ENCODE peak calls at places on chromosome 11, in five cellular contexts. F is HCT116; S is A673; H is esophagus squamous epithelium; L is CD4-positive, CD25-positive, alpha-beta regulatory T cell. N is an unnamed sample. For H3K4me1, the result is how much of the 10 kb centered on the place peaks cover.

GRCh38 chr11:65643971-65644370 is 6.1 kb downstream of the SIPA1 start:
- DNase-seq in L (no peak), F (no peak), S (no peak), H (no peak), N (no peak)

GRCh38 chr11:77127969-77128691 is at the start of gene MYO7A:
- DNase-seq in F (no peak), L (no peak), H (no peak), S (no peak), N (no peak)

GRCh38 chr11:79860336-79860735 is 419.5 kb upstream of the TENM4 start:
- DNase-seq in L (no peak), H (no peak), F (no peak), S (no peak), N (no peak)

GRCh38 chr11:69941546-69942332 is 122.5 kb upstream of the FGF3 start:
- DNase-seq in H (no peak), S (no peak), L (no peak), F (no peak), N (no peak)

GRCh38 chr11:131893988-131894387 is 523.6 kb downstream of the NTM start:
- DNase-seq in L (no peak), F (no peak), S (no peak), H (no peak), N (no peak)

GRCh38 chr11:130582176-130582575 is 133.7 kb downstream of the ADAMTS15 start:
- DNase-seq in H (no peak), L (no peak), S (no peak), F (no peak), N (no peak)

GRCh38 chr11:108501396-108501795 is 3.2 kb upstream of the POGLUT3 start:
- DNase-seq in S (no peak), H (no peak), L (no peak), F (no peak), N (no peak)

GRCh38 chr11:12279672-12280108 is 97.7 kb upstream of the PARVA start:
- DNase-seq in H (no peak), L (no peak), S (no peak), F (no peak), N (no peak)

GRCh38 chr11:32232516-32232915 is 141.6 kb downstream of the RCN1 start:
- DNase-seq in S (no peak), L (no peak), F (no peak), H (no peak), N (no peak)

GRCh38 chr11:2515401-2516275 is 70.8 kb downstream of the KCNQ1 start:
- DNase-seq in F (no peak), H (no peak), S (no peak), L (no peak), N (no peak)

GRCh38 chr11:35800970-35801953 is 138.7 kb downstream of the TRIM44 start:
- DNase-seq in S (no peak), H (no peak), L (no peak), F (no peak), N (no peak)

GRCh38 chr11:87473174-87473573 is 435.4 kb downstream of the TMEM135 start:
- DNase-seq in H (no peak), F (no peak), L (no peak), S (peak), N (no peak)

GRCh38 chr11:108958446-108959123 is 293.7 kb downstream of the DDX10 start:
- DNase-seq in S (no peak), F (no peak), L (no peak), H (no peak), N (no peak)

GRCh38 chr11:105297463-105297862 is 157.9 kb upstream of the CARD18 start:
- DNase-seq in H (no peak), S (peak), F (no peak), L (no peak), N (no peak)

GRCh38 chr11:56577621-56578020 is at the start of gene OR5M10:
- DNase-seq in L (no peak), H (no peak), F (no peak), S (no peak), N (no peak)

GRCh38 chr11:97617031-97617430 is 1227.2 kb downstream of the JRKL start:
- DNase-seq in S (no peak), L (no peak), H (no peak), F (no peak), N (no peak)

GRCh38 chr11:36657610-36658225 is 59.7 kb upstream of the RAG2 start:
- DNase-seq in F (no peak), H (no peak), L (no peak), S (peak), N (no peak)

GRCh38 chr11:110345756-110346155 is 49.3 kb upstream of the RDX start:
- DNase-seq in H (no peak), S (no peak), L (no peak), F (no peak), N (no peak)

GRCh38 chr11:77141034-77141433 is 13.0 kb downstream of the MYO7A start:
- DNase-seq in S (no peak), L (no peak), H (no peak), F (no peak), N (no peak)

GRCh38 chr11:2974272-2974671 is 17.9 kb downstream of the NAP1L4 start:
- DNase-seq in L (no peak), F (no peak), S (no peak), H (no peak), N (no peak)

GRCh38 chr11:131694526-131695424 is 324.4 kb downstream of the NTM start:
- DNase-seq in H (no peak), S (peak), F (peak), L (peak), N (peak)

GRCh38 chr11:111388842-111389241 is 9.8 kb upstream of the POU2AF1 start:
- DNase-seq in S (no peak), L (no peak), F (no peak), H (no peak), N (peak)

GRCh38 chr11:122226810-122227379 is 110.9 kb upstream of the BLID start:
- DNase-seq in L (no peak), F (no peak), S (no peak), H (no peak), N (no peak)

GRCh38 chr11:118006153-118006534 is 19.9 kb downstream of the IL10RA start:
- DNase-seq in L (no peak), S (no peak), H (no peak), F (no peak), N (no peak)
- H3K4me1 ChIP-seq in L (half or more), S (under half), H (under half), F (under half), N (under half)

GRCh38 chr11:134033276-134033675 is 35.6 kb upstream of the JAM3 start:
- DNase-seq in H (no peak), F (no peak), L (no peak), S (no peak), N (no peak)

GRCh38 chr11:134032501-134033091 is 36.3 kb upstream of the JAM3 start:
- DNase-seq in F (no peak), S (peak), H (no peak), L (no peak), N (no peak)

GRCh38 chr11:134032031-134032430 is 36.8 kb upstream of the JAM3 start:
- DNase-seq in H (no peak), S (no peak), F (no peak), L (no peak), N (no peak)

GRCh38 chr11:134028368-134028920 is 40.4 kb upstream of the JAM3 start:
- DNase-seq in H (no peak), F (no peak), L (no peak), S (no peak), N (no peak)

GRCh38 chr11:134030853-134031252 is 38.0 kb upstream of the JAM3 start:
- DNase-seq in F (no peak), S (no peak), H (no peak), L (no peak), N (no peak)
- H3K4me1 ChIP-seq in F (under half), S (under half), H (under half), L (half or more), N (under half)

GRCh38 chr11:96394773-96395172 is 5.0 kb downstream of the JRKL start:
- DNase-seq in L (no peak), S (no peak), F (no peak), H (no peak), N (no peak)
- H3K4me1 ChIP-seq in L (under half), S (under half), F (under half), H (under half), N (under half)

DNA sequence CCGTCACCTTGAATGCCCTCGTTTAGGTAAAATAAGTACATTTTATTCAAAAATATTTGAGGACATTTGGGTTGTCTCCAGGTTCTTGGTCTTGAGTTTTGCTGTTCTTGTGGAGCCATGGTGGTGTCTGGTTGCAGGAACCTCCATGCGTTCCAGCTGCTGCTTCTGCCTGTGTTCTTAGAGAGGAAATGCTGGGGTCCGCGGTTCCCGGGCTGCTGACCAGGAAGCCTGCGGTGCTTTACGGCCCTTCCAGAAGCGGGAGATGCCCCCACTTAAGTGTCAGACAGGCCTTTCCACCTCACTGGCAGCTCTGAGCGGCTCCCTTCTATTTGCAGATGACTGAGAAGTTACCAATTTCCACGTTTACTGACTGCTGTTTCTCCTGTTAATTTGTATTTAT is 66.8 kb downstream of the LRP5 start:
- DNase-seq in L (no peak), S (no peak), F (no peak), H (no peak), N (no peak)
- H3K4me1 ChIP-seq in L (under half), S (under half), F (under half), H (under half), N (under half)

N was measured in prostate gland.